ENCODE peak calls at places on chromosomes 11 and 22, in four cellular contexts. One of them, this sample, is unnamed.
A peak's percentile ranks its signal among the peaks of the same experiment; 100 is the strongest.

GRCh38 chr11:45906965-45907591 is at the start of gene FREY1:
- DNase-seq in psoas muscle: no peak
- DNase-seq in mammary epithelial cell: no peak
- DNase-seq in Peyer's patch: no peak
- DNase-seq in this sample: no peak

GRCh38 chr22:35330258-35330861 is 30.7 kb downstream of the TOM1 start:
- DNase-seq in psoas muscle: peak; percentile 92
- DNase-seq in mammary epithelial cell: no peak
- DNase-seq in Peyer's patch: no peak
- DNase-seq in this sample: peak; percentile 91

GRCh38 chr11:119850822-119851409 is 121.9 kb upstream of the NECTIN1 start:
- DNase-seq in psoas muscle: no peak
- DNase-seq in mammary epithelial cell: no peak
- DNase-seq in Peyer's patch: no peak
- DNase-seq in this sample: no peak

GRCh38 chr11:121681536-121681935 is 228.8 kb upstream of the SORL1-AS1 start:
- DNase-seq in psoas muscle: no peak
- DNase-seq in mammary epithelial cell: no peak
- DNase-seq in Peyer's patch: no peak
- DNase-seq in this sample: no peak

GRCh38 chr11:5686426-5686825 is 1.6 kb upstream of the TRIM5 start:
- DNase-seq in psoas muscle: no peak
- DNase-seq in mammary epithelial cell: no peak
- DNase-seq in Peyer's patch: no peak
- DNase-seq in this sample: no peak

GRCh38 chr11:131693756-131694155 is 323.3 kb downstream of the NTM start:
- DNase-seq in psoas muscle: no peak
- DNase-seq in mammary epithelial cell: no peak
- DNase-seq in Peyer's patch: no peak
- DNase-seq in this sample: no peak

GRCh38 chr11:107969219-107969618 is 39.5 kb upstream of the CUL5 start:
- DNase-seq in psoas muscle: no peak
- DNase-seq in mammary epithelial cell: no peak
- DNase-seq in Peyer's patch: no peak
- DNase-seq in this sample: no peak

GRCh38 chr11:134118016-134118415 is 49.1 kb downstream of the JAM3 start:
- DNase-seq in psoas muscle: no peak
- DNase-seq in mammary epithelial cell: no peak
- DNase-seq in Peyer's patch: no peak
- DNase-seq in this sample: no peak

GRCh38 chr11:120344302-120345004 is 8.2 kb downstream of the ARHGEF12 start:
- DNase-seq in psoas muscle: no peak
- DNase-seq in mammary epithelial cell: peak; percentile 83
- DNase-seq in Peyer's patch: no peak
- DNase-seq in this sample: no peak

GRCh38 chr11:86999859-87000753 is 37.6 kb upstream of the TMEM135 start:
- DNase-seq in psoas muscle: no peak
- DNase-seq in mammary epithelial cell: peak; percentile 35
- DNase-seq in Peyer's patch: no peak
- DNase-seq in this sample: no peak

GRCh38 chr11:117822522-117823033 is 2.0 kb downstream of the FXYD2 start:
- DNase-seq in psoas muscle: peak; percentile 41
- DNase-seq in mammary epithelial cell: no peak
- DNase-seq in Peyer's patch: peak; percentile 42
- DNase-seq in this sample: no peak

GRCh38 chr11:68854273-68854958 is 12.7 kb upstream of the CPT1A start:
- DNase-seq in psoas muscle: no peak
- DNase-seq in mammary epithelial cell: no peak
- DNase-seq in Peyer's patch: no peak
- DNase-seq in this sample: no peak

GRCh38 chr11:93528757-93529639 is 14.2 kb downstream of the SMCO4 start:
- DNase-seq in psoas muscle: no peak
- DNase-seq in mammary epithelial cell: no peak
- DNase-seq in Peyer's patch: no peak
- DNase-seq in this sample: peak; percentile 62

GRCh38 chr22:19201858-19202798 is 23.6 kb upstream of the SLC25A1 start:
- DNase-seq in psoas muscle: peak; percentile 65
- DNase-seq in mammary epithelial cell: no peak
- DNase-seq in Peyer's patch: peak; percentile 65
- DNase-seq in this sample: no peak

GRCh38 chr11:29310016-29310415 is 706.8 kb downstream of the KCNA4 start:
- DNase-seq in psoas muscle: no peak
- DNase-seq in mammary epithelial cell: peak; percentile 72
- DNase-seq in Peyer's patch: no peak
- DNase-seq in this sample: no peak

GRCh38 chr22:19457828-19458428 is 10.4 kb upstream of the C22orf39 start:
- DNase-seq in psoas muscle: no peak
- DNase-seq in mammary epithelial cell: no peak
- DNase-seq in Peyer's patch: no peak
- DNase-seq in this sample: no peak

GRCh38 chr11:60801194-60801593 is 16.1 kb downstream of the MS4A10 start:
- DNase-seq in psoas muscle: peak; percentile 6
- DNase-seq in mammary epithelial cell: no peak
- DNase-seq in Peyer's patch: peak; percentile 20
- DNase-seq in this sample: no peak

GRCh38 chr22:16793831-16794230 is 31.4 kb downstream of the XKR3 start:
- DNase-seq in psoas muscle: no peak
- DNase-seq in mammary epithelial cell: no peak
- DNase-seq in Peyer's patch: no peak
- DNase-seq in this sample: no peak

GRCh38 chr11:8763070-8763469 is 80.5 kb downstream of the RPL27A start:
- DNase-seq in psoas muscle: no peak
- DNase-seq in mammary epithelial cell: no peak
- DNase-seq in Peyer's patch: no peak
- DNase-seq in this sample: no peak

GRCh38 chr11:72969894-72970335 is 155.7 kb downstream of the ATG16L2 start:
- DNase-seq in psoas muscle: no peak
- DNase-seq in mammary epithelial cell: peak; percentile 76
- DNase-seq in Peyer's patch: no peak
- DNase-seq in this sample: no peak

GRCh38 chr11:61482513-61482912 is 26.0 kb upstream of the LRRC10B start:
- DNase-seq in psoas muscle: no peak
- DNase-seq in mammary epithelial cell: no peak
- DNase-seq in Peyer's patch: no peak
- DNase-seq in this sample: no peak

GRCh38 chr11:117834068-117834810 is 9.7 kb upstream of the FXYD2 start:
- DNase-seq in psoas muscle: no peak
- DNase-seq in mammary epithelial cell: no peak
- DNase-seq in Peyer's patch: no peak
- DNase-seq in this sample: no peak

GRCh38 chr11:15683528-15683927 is 568.8 kb downstream of the INSC start:
- DNase-seq in psoas muscle: no peak
- DNase-seq in mammary epithelial cell: no peak
- DNase-seq in Peyer's patch: no peak
- DNase-seq in this sample: no peak

GRCh38 chr11:65493367-65494176 is 5.3 kb upstream of the MALAT1 start:
- DNase-seq in psoas muscle: peak; percentile 92
- DNase-seq in mammary epithelial cell: peak; percentile 99
- DNase-seq in Peyer's patch: peak; percentile 30
- DNase-seq in this sample: peak; percentile 98

GRCh38 chr11:104694259-104695070 is 203.8 kb downstream of the CASP12 start:
- DNase-seq in psoas muscle: no peak
- DNase-seq in mammary epithelial cell: peak; percentile 74
- DNase-seq in Peyer's patch: no peak
- DNase-seq in this sample: no peak

GRCh38 chr11:94823127-94823732 is 55.1 kb downstream of the AMOTL1 start:
- DNase-seq in psoas muscle: no peak
- DNase-seq in mammary epithelial cell: peak; percentile 40
- DNase-seq in Peyer's patch: no peak
- DNase-seq in this sample: no peak

GRCh38 chr11:61061081-61061826 is 41.0 kb upstream of the CD5 start:
- DNase-seq in psoas muscle: no peak
- DNase-seq in mammary epithelial cell: peak; percentile 79
- DNase-seq in Peyer's patch: no peak
- DNase-seq in this sample: no peak

GRCh38 chr11:61903845-61904244 is 12.5 kb upstream of the FADS3 start:
- DNase-seq in psoas muscle: no peak
- DNase-seq in mammary epithelial cell: no peak
- DNase-seq in Peyer's patch: no peak
- DNase-seq in this sample: no peak

GRCh38 chr22:41876675-41877074 is 38.2 kb downstream of the SHISA8 start:
- DNase-seq in psoas muscle: no peak
- DNase-seq in mammary epithelial cell: no peak
- DNase-seq in Peyer's patch: no peak
- DNase-seq in this sample: no peak

GRCh38 chr22:39808087-39808486 is 85.5 kb downstream of the ENTHD1 start:
- DNase-seq in psoas muscle: no peak
- DNase-seq in mammary epithelial cell: no peak
- DNase-seq in Peyer's patch: no peak
- DNase-seq in this sample: no peak

GRCh38 chr11:114229062-114229450 is 67.1 kb upstream of the NNMT start:
- DNase-seq in psoas muscle: no peak
- DNase-seq in mammary epithelial cell: no peak
- DNase-seq in Peyer's patch: no peak
- DNase-seq in this sample: no peak

GRCh38 chr11:26571861-26572654 is at the start of gene MUC15:
- DNase-seq in psoas muscle: no peak
- DNase-seq in mammary epithelial cell: no peak
- DNase-seq in Peyer's patch: no peak
- DNase-seq in this sample: no peak

GRCh38 chr11:64891880-64892279 is 13.5 kb upstream of the EHD1 start:
- DNase-seq in psoas muscle: no peak
- DNase-seq in mammary epithelial cell: no peak
- DNase-seq in Peyer's patch: no peak
- DNase-seq in this sample: no peak

GRCh38 chr22:43895986-43896645 is 4.3 kb upstream of the PNPLA5 start:
- DNase-seq in psoas muscle: no peak
- DNase-seq in mammary epithelial cell: no peak
- DNase-seq in Peyer's patch: no peak
- DNase-seq in this sample: no peak

GRCh38 chr11:74611369-74611861 is 19.0 kb downstream of the POLD3 start:
- DNase-seq in psoas muscle: no peak
- DNase-seq in mammary epithelial cell: peak; percentile 22
- DNase-seq in Peyer's patch: no peak
- DNase-seq in this sample: no peak

GRCh38 chr22:36366291-36366708 is 21.5 kb downstream of the MYH9 start:
- DNase-seq in psoas muscle: no peak
- DNase-seq in mammary epithelial cell: no peak
- DNase-seq in Peyer's patch: no peak
- DNase-seq in this sample: no peak
- H3K27ac ChIP-seq in psoas muscle: peak overlapping the region; percentile 69
- H3K27ac ChIP-seq in mammary epithelial cell: peak overlapping the region; percentile 76
- H3K27ac ChIP-seq in Peyer's patch: peak overlapping the region; percentile 100
- H3K27ac ChIP-seq in this sample: peak overlapping the region; percentile 85

GRCh38 chr11:78161937-78162336 is 22.5 kb upstream of the ALG8 start:
- DNase-seq in psoas muscle: no peak
- DNase-seq in mammary epithelial cell: no peak
- DNase-seq in Peyer's patch: no peak
- DNase-seq in this sample: no peak
- H3K4me1 ChIP-seq in psoas muscle: no peaks in the 10 kb centered on the region
- H3K4me1 ChIP-seq in mammary epithelial cell: no peaks in the 10 kb centered on the region
- H3K4me1 ChIP-seq in Peyer's patch: no peaks in the 10 kb centered on the region
- H3K4me1 ChIP-seq in this sample: peaks cover 15% of the 10 kb centered on the region

DNA sequence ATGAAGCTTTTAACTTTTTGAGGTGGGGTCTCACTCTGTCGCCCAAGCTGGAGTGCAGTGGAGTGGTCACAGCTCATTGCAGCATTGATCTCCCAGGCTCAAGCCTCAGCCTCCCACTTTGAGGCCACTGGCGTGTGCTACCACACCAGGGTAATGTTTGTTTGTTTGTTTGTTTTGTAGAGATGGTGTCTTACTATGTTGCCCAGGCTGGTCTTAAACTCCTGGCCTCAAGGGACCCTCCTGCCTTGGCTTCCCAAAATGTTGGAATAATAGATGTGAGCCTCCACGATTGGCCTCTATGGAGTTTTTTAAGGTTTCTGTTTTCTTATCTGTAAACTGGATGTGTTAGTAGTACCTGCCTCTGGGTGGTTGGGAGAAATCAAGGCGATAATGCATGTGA is 41.4 kb downstream of the MED15 start:
- DNase-seq in psoas muscle: peak; percentile 18
- DNase-seq in mammary epithelial cell: no peak
- DNase-seq in Peyer's patch: no peak
- DNase-seq in this sample: no peak
- H3K27ac ChIP-seq in psoas muscle: peak overlapping the region; percentile 93
- H3K27ac ChIP-seq in mammary epithelial cell: no peak overlapping the region
- H3K27ac ChIP-seq in Peyer's patch: peak overlapping the region; percentile 77
- H3K27ac ChIP-seq in this sample: peak overlapping the region; percentile 85

DNA sequence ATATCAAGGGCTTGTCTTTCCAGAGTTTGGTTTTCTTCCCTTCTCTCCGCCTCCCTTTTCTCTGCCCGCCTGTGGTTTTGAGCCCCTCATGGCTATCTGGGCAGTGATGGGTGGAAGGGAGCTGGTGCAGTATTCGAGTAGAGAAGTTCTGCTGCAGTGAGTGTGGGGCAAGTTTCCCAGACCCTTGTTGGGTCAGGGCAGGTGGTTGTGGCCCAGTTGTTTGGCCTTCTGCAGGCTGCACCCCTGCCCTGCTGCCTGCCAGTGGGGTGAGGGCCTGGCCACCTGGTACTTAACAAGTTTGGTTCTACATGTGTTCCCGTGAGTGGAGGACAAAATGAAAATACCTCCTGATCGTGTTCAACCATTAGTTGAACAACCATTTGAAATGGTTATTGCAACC is 65.2 kb downstream of the PTPRJ start:
- DNase-seq in psoas muscle: no peak
- DNase-seq in mammary epithelial cell: no peak
- DNase-seq in Peyer's patch: no peak
- DNase-seq in this sample: no peak
- H3K4me1 ChIP-seq in psoas muscle: no peaks in the 10 kb centered on the region
- H3K4me1 ChIP-seq in mammary epithelial cell: no peaks in the 10 kb centered on the region
- H3K4me1 ChIP-seq in Peyer's patch: peaks cover 4% of the 10 kb centered on the region
- H3K4me1 ChIP-seq in this sample: peaks cover 7% of the 10 kb centered on the region

GRCh38 chr11:35146074-35146521 is 7.1 kb downstream of the CD44 start:
- DNase-seq in psoas muscle: no peak
- DNase-seq in mammary epithelial cell: peak; percentile 87
- DNase-seq in Peyer's patch: no peak
- DNase-seq in this sample: no peak
- H3K27ac ChIP-seq in psoas muscle: no peak overlapping the region
- H3K27ac ChIP-seq in mammary epithelial cell: peak overlapping the region; percentile 45
- H3K27ac ChIP-seq in Peyer's patch: peak overlapping the region; percentile 96
- H3K27ac ChIP-seq in this sample: no peak overlapping the region

This sample was measured in right atrium auricular region.